ENCODE peak calls at places on chromosomes 6 and 20, in six cellular contexts. V is HepG2, X is GM12878, Q is K562, Z is GM12891, C is H1. I is an unnamed sample.

GRCh38 chr6:168447282-168447681 is 6.3 kb downstream of the SMOC2 start:
- DNase-seq in V (no peak), X (no peak), Q (no peak), Z (no peak), C (no peak), I (no peak)

GRCh38 chr6:47473791-47474351 is 3.7 kb upstream of the CD2AP start:
- DNase-seq in V (no peak), X (no peak), Q (no peak), Z (no peak), C (no peak), I (no peak)

GRCh38 chr6:96521267-96521624 is 360 bp upstream of the UFL1 start:
- DNase-seq in V (no peak), X (no peak), Q (no peak), Z (no peak), C (no peak), I (no peak)

GRCh38 chr6:89508755-89509563 is 76.0 kb downstream of the ANKRD6 start:
- DNase-seq in V (peak), X (no peak), Q (no peak), Z (no peak), C (no peak), I (no peak)

GRCh38 chr6:12289655-12290489 is at the start of gene EDN1:
- DNase-seq in V (peak), X (peak), Q (peak), Z (peak), C (peak), I (peak)

GRCh38 chr20:1371830-1372539 is 20.9 kb downstream of the FKBP1A start:
- DNase-seq in V (no peak), X (no peak), Q (no peak), Z (no peak), C (no peak), I (no peak)

GRCh38 chr20:43731469-43731868 is 4.7 kb upstream of the GTSF1L start:
- DNase-seq in V (no peak), X (no peak), Q (peak), Z (no peak), C (no peak), I (no peak)

GRCh38 chr6:57252975-57253374 is 30.9 kb upstream of the RAB23 start:
- DNase-seq in V (no peak), X (no peak), Q (no peak), Z (no peak), C (no peak), I (no peak)

GRCh38 chr6:72974276-72974675 is 251.0 kb downstream of the KHDC1L start:
- DNase-seq in V (no peak), X (no peak), Q (no peak), Z (no peak), C (no peak), I (no peak)

GRCh38 chr20:16583444-16583843 is 10.2 kb upstream of the KIF16B start:
- DNase-seq in V (no peak), X (no peak), Q (no peak), Z (no peak), C (no peak), I (no peak)

GRCh38 chr6:140105857-140106256 is 731.4 kb upstream of the CITED2 start:
- DNase-seq in V (peak), X (no peak), Q (peak), Z (no peak), C (peak), I (no peak)

GRCh38 chr6:109783245-109783990 is 92.3 kb downstream of the FIG4 start:
- DNase-seq in V (no peak), X (no peak), Q (peak), Z (no peak), C (no peak), I (no peak)

GRCh38 chr6:77987035-77987384 is 334.2 kb downstream of the MEI4 start:
- DNase-seq in V (no peak), X (no peak), Q (no peak), Z (no peak), C (no peak), I (no peak)

GRCh38 chr6:158707826-158708225 is 58.0 kb downstream of the SYTL3 start:
- DNase-seq in V (no peak), X (no peak), Q (no peak), Z (no peak), C (no peak), I (no peak)

GRCh38 chr6:106910999-106911949 is 63.3 kb downstream of the CD24 start:
- DNase-seq in V (peak), X (no peak), Q (peak), Z (no peak), C (no peak), I (no peak)

GRCh38 chr6:119184008-119184665 is 105.7 kb upstream of the FAM184A start:
- DNase-seq in V (no peak), X (no peak), Q (no peak), Z (no peak), C (no peak), I (no peak)

GRCh38 chr6:140729521-140729920 is 1355.1 kb upstream of the CITED2 start:
- DNase-seq in V (no peak), X (no peak), Q (no peak), Z (no peak), C (no peak), I (no peak)

GRCh38 chr6:162582381-162582780 is 145.2 kb downstream of the PRKN start:
- DNase-seq in V (no peak), X (no peak), Q (no peak), Z (no peak), C (no peak), I (no peak)

GRCh38 chr6:168388641-168389633 is 52.0 kb upstream of the SMOC2 start:
- DNase-seq in V (peak), X (no peak), Q (no peak), Z (no peak), C (no peak), I (no peak)

GRCh38 chr6:29676981-29677601 is 3.9 kb downstream of the ZFP57 start:
- DNase-seq in V (no peak), X (no peak), Q (no peak), Z (no peak), C (no peak), I (no peak)

GRCh38 chr20:4014031-4014474 is 1.3 kb downstream of the RNF24 start:
- DNase-seq in V (peak), X (no peak), Q (peak), Z (no peak), C (no peak), I (no peak)

GRCh38 chr6:100202417-100203194 is 208.6 kb upstream of the MCHR2 start:
- DNase-seq in V (no peak), X (no peak), Q (no peak), Z (no peak), C (no peak), I (no peak)

GRCh38 chr6:46655803-46656202 is 3.0 kb downstream of the SLC25A27 start:
- DNase-seq in V (peak), X (no peak), Q (peak), Z (no peak), C (no peak), I (no peak)

GRCh38 chr6:136549359-136550044 is 720 bp downstream of the MAP7 start:
- DNase-seq in V (no peak), X (no peak), Q (peak), Z (no peak), C (no peak), I (no peak)

GRCh38 chr6:28944412-28945006 is 20.7 kb upstream of the TRIM27 start:
- DNase-seq in V (peak), X (peak), Q (peak), Z (no peak), C (peak), I (no peak)

GRCh38 chr6:129709451-129709908 is 497 bp downstream of the ARHGAP18 start:
- DNase-seq in V (no peak), X (no peak), Q (no peak), Z (no peak), C (no peak), I (no peak)

GRCh38 chr6:81242634-81243033 is 509.8 kb downstream of the TENT5A start:
- DNase-seq in V (no peak), X (no peak), Q (no peak), Z (no peak), C (no peak), I (no peak)

GRCh38 chr20:5557123-5557522 is 193.1 kb upstream of the SHLD1 start:
- DNase-seq in V (peak), X (peak), Q (peak), Z (peak), C (peak), I (peak)

GRCh38 chr6:122869437-122870024 is 80.5 kb downstream of the SMPDL3A start:
- DNase-seq in V (peak), X (no peak), Q (peak), Z (no peak), C (no peak), I (no peak)

GRCh38 chr6:68080074-68080473 is 555.0 kb upstream of the ADGRB3 start:
- DNase-seq in V (no peak), X (no peak), Q (no peak), Z (no peak), C (no peak), I (no peak)

GRCh38 chr20:37527638-37528441 is at the start of gene BLCAP:
- DNase-seq in V (peak), X (peak), Q (peak), Z (peak), C (peak), I (peak)
- TF ChIP-seq POLR2A in V (peak), X (peak), Q (peak), Z (peak), C (peak), I (peak)

GRCh38 chr20:13012886-13013285 is 4.1 kb downstream of the SPTLC3 start:
- DNase-seq in V (no peak), X (no peak), Q (no peak), Z (no peak), C (no peak), I (no peak)
- TF ChIP-seq TAF1 in V (no peak), X (no peak), Q (no peak), Z (no peak), C (no peak), I (no peak)

GRCh38 chr20:9253140-9253539 is 184.3 kb downstream of the PLCB4 start:
- DNase-seq in V (no peak), X (no peak), Q (no peak), Z (no peak), C (no peak), I (no peak)
- TF ChIP-seq POLR2A in V (no peak), X (no peak), Q (no peak), Z (no peak), C (no peak), I (no peak)

GRCh38 chr6:111710439-111710838 is 104.8 kb upstream of the TRAF3IP2 start:
- DNase-seq in V (no peak), X (no peak), Q (no peak), Z (no peak), C (no peak), I (no peak)
- TF ChIP-seq TAF1 in V (no peak), X (no peak), Q (no peak), Z (no peak), C (no peak), I (no peak)

GRCh38 chr6:21189721-21190120 is 403.8 kb upstream of the SOX4 start:
- DNase-seq in V (no peak), X (no peak), Q (no peak), Z (no peak), C (no peak), I (no peak)

GRCh38 chr6:21190701-21191588 is 402.6 kb upstream of the SOX4 start:
- DNase-seq in V (no peak), X (no peak), Q (no peak), Z (no peak), C (no peak), I (no peak)

GRCh38 chr6:21198032-21198640 is 395.4 kb upstream of the SOX4 start:
- DNase-seq in V (no peak), X (no peak), Q (peak), Z (no peak), C (no peak), I (no peak)

GRCh38 chr6:21188505-21189223 is 404.9 kb upstream of the SOX4 start:
- DNase-seq in V (peak), X (peak), Q (no peak), Z (no peak), C (no peak), I (no peak)

DNA sequence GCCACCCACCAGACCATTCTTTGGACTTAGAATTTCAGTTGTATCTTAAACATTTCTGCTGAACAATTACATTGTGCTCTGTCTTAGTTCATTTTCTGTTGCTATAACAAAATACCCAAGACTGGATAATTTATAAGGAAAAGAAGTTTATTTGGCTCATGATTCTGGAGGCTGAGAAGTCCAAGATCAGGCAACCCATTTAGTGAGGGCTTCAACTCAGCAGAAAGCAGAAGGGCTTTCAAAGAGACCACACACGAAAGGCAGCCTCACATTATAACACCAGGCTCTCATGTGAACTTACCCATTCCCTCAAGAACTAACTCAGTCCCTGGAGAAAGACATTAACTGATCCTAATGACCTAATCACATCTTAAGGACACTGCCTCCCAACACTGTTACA is 399.8 kb upstream of the SOX4 start:
- DNase-seq in V (no peak), X (no peak), Q (no peak), Z (no peak), C (no peak), I (no peak)
- TF ChIP-seq POLR2A in V (no peak), X (no peak), Q (no peak), Z (no peak), C (no peak), I (no peak)

GRCh38 chr20:41317536-41318270 is at the start of gene ZHX3:
- DNase-seq in V (peak), X (peak), Q (peak), Z (peak), C (peak), I (peak)
- TF ChIP-seq TAF1 in V (peak), X (no peak), Q (no peak), Z (no peak), C (no peak), I (no peak)

GRCh38 chr20:54524849-54525248 is 49.5 kb downstream of the DOK5 start:
- DNase-seq in V (no peak), X (no peak), Q (no peak), Z (no peak), C (no peak), I (no peak)
- TF ChIP-seq POLR2A in V (no peak), X (no peak), Q (no peak), Z (no peak), C (no peak), I (no peak)

GRCh38 chr20:25063981-25064380 is 6.0 kb upstream of the ACSS1 start:
- DNase-seq in V (no peak), X (no peak), Q (no peak), Z (no peak), C (no peak), I (no peak)
- TF ChIP-seq TAF1 in V (no peak), X (no peak), Q (no peak), Z (no peak), C (no peak), I (no peak)